ENCODE peak calls at places on chromosomes 4 and X, in six cellular contexts. S is Panc1, J is astrocyte of the cerebellum, F is heart right ventricle, W is astrocyte of the spinal cord, V is fibroblast of the aortic adventitia. T is an unnamed sample.

GRCh38 chr4:70706516-70706915 is 15.2 kb upstream of the RUFY3 start:
- DNase-seq in S (no peak), J (no peak), F (no peak), W (no peak), V (no peak), T (no peak)

GRCh38 chrX:108696690-108697089 is 39.7 kb downstream of the IRS4 start:
- DNase-seq in S (no peak), J (no peak), F (no peak), W (no peak), V (no peak), T (no peak)

GRCh38 chr4:1234811-1235292 is 14.1 kb downstream of the CTBP1 start:
- DNase-seq in S (no peak), J (no peak), F (peak; percentile 7), W (no peak), V (no peak), T (no peak)

GRCh38 chrX:78024349-78025108 is 55.1 kb upstream of the PGAM4 start:
- DNase-seq in S (peak; percentile 27), J (no peak), F (peak; percentile 8), W (no peak), V (peak; percentile 3), T (peak; percentile 1)

GRCh38 chr4:187608001-187608421 is 387.6 kb upstream of the ZFP42 start:
- DNase-seq in S (no peak), J (no peak), F (no peak), W (peak; percentile 33), V (no peak), T (peak; percentile 63)

GRCh38 chr4:139743027-139743426 is 77.4 kb downstream of the MGST2 start:
- DNase-seq in S (no peak), J (no peak), F (no peak), W (no peak), V (no peak), T (no peak)

GRCh38 chr4:159398236-159398638 is 295.4 kb downstream of the RAPGEF2 start:
- DNase-seq in S (no peak), J (no peak), F (no peak), W (peak; percentile 37), V (no peak), T (no peak)

GRCh38 chr4:177546745-177547144 is 104.5 kb upstream of the AGA start:
- DNase-seq in S (no peak), J (no peak), F (no peak), W (no peak), V (no peak), T (peak; percentile 15)

GRCh38 chrX:19682712-19683331 is 167.5 kb upstream of the MAP3K15 start:
- DNase-seq in S (no peak), J (peak; percentile 90), F (peak; percentile 48), W (peak; percentile 96), V (peak; percentile 87), T (peak; percentile 89)

GRCh38 chr4:174324725-174325124 is 41.0 kb downstream of the CEP44 start:
- DNase-seq in S (no peak), J (no peak), F (no peak), W (peak; percentile 25), V (peak; percentile 46), T (peak; percentile 1)

GRCh38 chr4:169256856-169257756 is 13.7 kb downstream of the SH3RF1 start:
- DNase-seq in S (no peak), J (no peak), F (no peak), W (no peak), V (no peak), T (no peak)

GRCh38 chr4:140654516-140654855 is 85.7 kb upstream of the UCP1 start:
- DNase-seq in S (no peak), J (no peak), F (no peak), W (peak; percentile 21), V (peak; percentile 44), T (no peak)

DNA sequence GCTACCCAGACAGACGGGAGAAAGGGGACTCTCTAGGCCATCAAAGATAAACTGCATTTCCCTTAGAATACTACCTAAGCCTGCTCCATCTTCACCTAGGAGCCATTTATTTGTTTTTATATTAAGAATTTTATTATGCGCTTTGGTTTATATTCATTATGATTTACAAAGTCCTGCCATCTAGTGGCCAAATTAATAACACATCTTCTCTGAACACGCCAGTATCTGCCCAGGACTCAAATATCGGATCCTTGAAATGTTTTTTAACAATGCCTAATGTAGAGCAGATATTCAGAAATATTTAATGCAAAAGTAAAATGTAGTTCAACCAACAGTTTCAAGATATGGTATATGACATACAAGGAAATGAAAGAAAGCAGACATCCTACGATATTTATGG is 20.8 kb upstream of the PRPS2 start:
- DNase-seq in S (no peak), J (no peak), F (no peak), W (peak; percentile 32), V (peak; percentile 55), T (peak; percentile 2)
- TF ChIP-seq CTCF in S (peak; percentile 54), J (peak; percentile 41), F (peak; percentile 20), W (peak; percentile 45), V (peak; percentile 47), T (peak; percentile 77)

GRCh38 chrX:30635630-30636029 is 17.6 kb upstream of the GK start:
- DNase-seq in S (no peak), J (no peak), F (no peak), W (no peak), V (peak; percentile 33), T (no peak)
- TF ChIP-seq CTCF in S (peak; percentile 55), J (no peak), F (peak; percentile 16), W (peak; percentile 26), V (peak; percentile 31), T (peak; percentile 64)

GRCh38 chr4:39029752-39030694 is 2.2 kb downstream of the TMEM156 start:
- DNase-seq in S (no peak), J (no peak), F (no peak), W (no peak), V (no peak), T (no peak)

GRCh38 chr4:39025552-39026085 is 6.6 kb downstream of the TMEM156 start:
- DNase-seq in S (no peak), J (no peak), F (no peak), W (peak; percentile 53), V (peak; percentile 84), T (no peak)

GRCh38 chr4:39026096-39026495 is 6.1 kb downstream of the TMEM156 start:
- DNase-seq in S (no peak), J (no peak), F (no peak), W (no peak), V (no peak), T (no peak)

GRCh38 chr4:39032218-39033085 is at the start of gene TMEM156:
- DNase-seq in S (no peak), J (no peak), F (no peak), W (peak; percentile 61), V (peak; percentile 14), T (no peak)

GRCh38 chr4:39030726-39031125 is 1.5 kb downstream of the TMEM156 start:
- DNase-seq in S (no peak), J (no peak), F (no peak), W (no peak), V (peak; percentile 45), T (no peak)
- TF ChIP-seq CTCF in S (no peak), J (no peak), F (no peak), W (no peak), V (no peak), T (no peak)

DNA sequence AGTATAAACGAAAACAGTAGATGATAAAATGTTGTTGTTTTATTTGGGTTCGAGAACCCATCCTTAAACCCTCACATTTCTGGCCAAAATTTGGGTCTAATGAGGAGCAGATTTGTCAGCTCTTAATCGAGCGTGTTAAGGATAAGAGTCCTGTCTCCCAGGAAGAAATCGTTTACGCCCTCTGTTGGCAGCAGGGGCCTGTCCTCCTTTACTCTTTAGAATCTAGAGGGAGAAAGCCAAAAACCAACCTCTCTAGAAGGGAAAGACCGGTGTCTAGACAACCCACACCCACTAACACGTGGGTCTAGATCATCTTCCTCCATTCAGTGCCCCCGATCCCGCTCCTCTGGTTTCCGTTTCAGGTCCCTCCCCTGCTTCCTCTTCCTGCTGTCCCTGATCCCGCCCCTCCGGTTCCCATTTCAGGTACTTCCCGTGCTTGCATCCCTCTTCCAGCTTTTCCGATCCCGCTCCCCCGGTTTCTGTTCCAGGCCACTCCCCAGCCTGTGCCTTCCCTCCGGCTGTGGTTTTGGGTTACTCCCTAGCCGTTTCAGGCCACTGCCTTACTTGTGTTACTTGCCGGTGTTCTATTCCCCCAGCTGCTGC is 339.1 kb downstream of the PAPSS1 start:
- DNase-seq in S (no peak), J (no peak), F (no peak), W (no peak), V (no peak), T (peak; percentile 33)
- TF ChIP-seq CTCF in S (peak; percentile 27), J (peak; percentile 3), F (no peak), W (peak; percentile 15), V (no peak), T (peak; percentile 77)